ENCODE peak calls at places on chromosomes 7 and 10, in four cellular contexts. V, B, D and J are unnamed samples.

GRCh38 chr7:22288212-22288611 is 68.7 kb downstream of the RAPGEF5 start:
- DNase-seq in V (no peak), B (no peak), D (no peak), J (no peak)

GRCh38 chr10:126049741-126050140 is 153.4 kb downstream of the FANK1 start:
- DNase-seq in B (no peak), V (no peak), D (no peak), J (peak; percentile 77)

GRCh38 chr10:87605656-87606308 is 53.9 kb upstream of the PAPSS2 start:
- DNase-seq in V (no peak), D (no peak), B (no peak), J (no peak)

GRCh38 chr10:132362151-132362611 is 30.2 kb downstream of the LRRC27 start:
- DNase-seq in B (no peak), D (no peak), V (no peak), J (no peak)

GRCh38 chr10:103197177-103197576 is 4.1 kb upstream of the NT5C2 start:
- DNase-seq in V (no peak), B (no peak), D (no peak), J (peak; percentile 63)

GRCh38 chr10:31315453-31315852 is 3.6 kb upstream of the ZEB1 start:
- DNase-seq in D (no peak), B (no peak), V (no peak), J (no peak)

GRCh38 chr10:35322636-35323035 is 13.7 kb upstream of the CCNY start:
- DNase-seq in D (no peak), V (no peak), B (no peak), J (no peak)

GRCh38 chr10:11195017-11195586 is 177.4 kb downstream of the CELF2 start:
- DNase-seq in B (no peak), V (no peak), D (no peak), J (no peak)